ENCODE peak calls at places on chromosome 17, in seven cellular contexts. F is HCT116; H is transverse colon; Y is effector memory CD4-positive, alpha-beta T cell; M is aorta; X is CD8-positive, alpha-beta memory T cell; E is cardiac muscle cell. O is an unnamed sample.
A peak's percentile ranks its signal among the peaks of the same experiment; 100 is the strongest.

GRCh38 chr17:43562679-43563146 is 16.6 kb upstream of the ETV4 start:
- DNase-seq in F (no peak), H (no peak), Y (no peak), M (no peak), X (no peak), E (peak; percentile 48), O (no peak)

GRCh38 chr17:40086150-40087044 is 14.0 kb downstream of the NR1D1 start:
- DNase-seq in F (no peak), H (peak; percentile 69), Y (no peak), M (peak; percentile 91), X (no peak), E (peak; percentile 78), O (peak; percentile 75)

GRCh38 chr17:50946891-50947843 is 81.0 kb upstream of the TOB1 start:
- DNase-seq in F (no peak), H (peak; percentile 13), Y (no peak), M (peak; percentile 64), X (no peak), E (no peak), O (no peak)

GRCh38 chr17:39724731-39725130 is 5.6 kb downstream of the MIEN1 start:
- DNase-seq in F (no peak), H (no peak), Y (no peak), M (no peak), X (no peak), E (no peak), O (no peak)

GRCh38 chr17:44417553-44417952 is 28.1 kb upstream of the ITGA2B start:
- DNase-seq in F (peak; percentile 29), H (no peak), Y (no peak), M (no peak), X (no peak), E (no peak), O (no peak)

GRCh38 chr17:28827672-28828071 is 14.9 kb downstream of the FAM222B start:
- DNase-seq in F (no peak), H (no peak), Y (no peak), M (no peak), X (no peak), E (no peak), O (no peak)

GRCh38 chr17:27281438-27281837 is 12.5 kb upstream of the WSB1 start:
- DNase-seq in F (no peak), H (no peak), Y (no peak), M (no peak), X (no peak), E (no peak), O (no peak)

GRCh38 chr17:35986643-35987042 is at the start of gene CCL14:
- DNase-seq in F (no peak), H (no peak), Y (no peak), M (no peak), X (no peak), E (no peak), O (no peak)

GRCh38 chr17:40582328-40582901 is 17.1 kb upstream of the CCR7 start:
- DNase-seq in F (no peak), H (peak; percentile 67), Y (peak; percentile 22), M (no peak), X (peak; percentile 66), E (no peak), O (peak; percentile 48)

GRCh38 chr17:34300652-34301390 is 15.3 kb downstream of the CCL11 start:
- DNase-seq in F (no peak), H (no peak), Y (no peak), M (no peak), X (no peak), E (no peak), O (no peak)

GRCh38 chr17:67246648-67247415 is 1.8 kb upstream of the HELZ start:
- DNase-seq in F (peak; percentile 91), H (peak; percentile 76), Y (peak; percentile 69), M (no peak), X (peak; percentile 77), E (no peak), O (peak; percentile 53)
- H3K27ac ChIP-seq in F (peak overlapping the region; percentile 69), H (peak overlapping the region; percentile 93), Y (peak overlapping the region; percentile 86), M (no peak overlapping the region), X (peak overlapping the region; percentile 81), E (no peak overlapping the region), O (no peak overlapping the region)

DNA sequence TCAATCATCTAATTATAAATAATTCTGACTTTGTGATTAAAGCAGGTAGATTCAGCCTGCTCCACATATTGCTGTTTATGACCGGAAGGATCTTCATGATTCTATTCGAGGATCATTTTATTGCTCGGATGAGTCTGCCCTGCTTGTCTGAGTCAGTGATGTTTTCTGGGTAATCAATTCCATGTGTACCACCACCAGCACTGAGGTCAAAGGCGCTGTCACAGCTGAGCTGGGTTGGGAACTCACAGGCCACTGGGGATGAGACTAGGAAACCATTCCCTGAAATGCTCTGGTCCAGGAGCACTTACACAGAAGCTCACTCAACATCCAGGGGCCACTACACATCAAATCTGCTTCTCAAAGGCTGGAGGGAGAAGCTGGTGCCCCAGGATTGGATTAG is 30.4 kb upstream of the ERN1 start:
- DNase-seq in F (no peak), H (no peak), Y (no peak), M (no peak), X (no peak), E (no peak), O (no peak)
- H3K4me1 ChIP-seq in F (peaks cover 7% of the 10 kb centered on the region), H (peaks cover 14% of the 10 kb centered on the region), Y (no peaks in the 10 kb centered on the region), M (no peaks in the 10 kb centered on the region), X (no peaks in the 10 kb centered on the region), E (peaks cover 18% of the 10 kb centered on the region), O (peaks cover 67% of the 10 kb centered on the region)

DNA sequence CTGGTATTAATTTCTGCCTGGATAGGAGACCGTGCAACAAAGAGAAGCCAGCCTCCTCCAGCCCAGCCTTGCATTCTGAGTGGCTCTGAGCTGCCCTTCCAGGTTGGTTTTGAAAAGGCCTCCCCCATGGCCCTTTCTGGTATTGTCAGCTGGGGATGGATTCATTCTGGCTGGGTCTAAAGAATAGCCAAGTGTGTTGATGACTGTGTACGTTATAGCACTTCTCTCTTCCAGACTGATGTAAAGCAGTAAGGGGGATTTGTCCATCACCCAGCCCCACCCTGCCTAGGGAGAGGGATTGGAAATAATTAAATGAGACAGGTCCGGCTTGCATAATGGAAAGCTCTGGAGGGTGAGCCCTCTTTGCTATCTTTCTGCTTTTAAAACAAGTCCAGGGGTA is 146.4 kb downstream of the MSI2 start:
- DNase-seq in F (no peak), H (no peak), Y (no peak), M (no peak), X (no peak), E (no peak), O (no peak)
- H3K27ac ChIP-seq in F (no peak overlapping the region), H (no peak overlapping the region), Y (no peak overlapping the region), M (no peak overlapping the region), X (no peak overlapping the region), E (no peak overlapping the region), O (peak overlapping the region; percentile 50)

GRCh38 chr17:1366234-1366633 is 33.8 kb downstream of the YWHAE start:
- DNase-seq in F (no peak), H (no peak), Y (no peak), M (peak; percentile 36), X (no peak), E (no peak), O (no peak)

GRCh38 chr17:1362065-1362848 is 37.8 kb downstream of the YWHAE start:
- DNase-seq in F (no peak), H (no peak), Y (no peak), M (peak; percentile 21), X (peak; percentile 13), E (no peak), O (no peak)

GRCh38 chr17:1362964-1363363 is 37.1 kb downstream of the YWHAE start:
- DNase-seq in F (no peak), H (peak; percentile 42), Y (no peak), M (peak; percentile 27), X (no peak), E (no peak), O (no peak)

GRCh38 chr17:1365445-1366039 is 34.5 kb downstream of the YWHAE start:
- DNase-seq in F (peak; percentile 59), H (peak; percentile 63), Y (peak; percentile 44), M (no peak), X (peak; percentile 71), E (peak; percentile 80), O (no peak)

GRCh38 chr17:1360975-1361374 is 39.0 kb downstream of the YWHAE start:
- DNase-seq in F (no peak), H (no peak), Y (peak; percentile 22), M (no peak), X (peak; percentile 20), E (no peak), O (no peak)
- H3K4me1 ChIP-seq in F (peaks cover 7% of the 10 kb centered on the region), H (peaks cover 51% of the 10 kb centered on the region), Y (peaks cover 27% of the 10 kb centered on the region), M (peaks cover 2% of the 10 kb centered on the region), X (peaks cover 37% of the 10 kb centered on the region), E (peaks cover 4% of the 10 kb centered on the region), O (peaks cover 54% of the 10 kb centered on the region)

GRCh38 chr17:60090412-60090811 is 11.7 kb upstream of the HEATR6 start:
- DNase-seq in F (no peak), H (no peak), Y (no peak), M (no peak), X (no peak), E (no peak), O (no peak)

GRCh38 chr17:60091908-60092331 is 13.2 kb upstream of the HEATR6 start:
- DNase-seq in F (no peak), H (no peak), Y (no peak), M (no peak), X (no peak), E (no peak), O (no peak)

GRCh38 chr17:60093694-60094093 is 15.0 kb upstream of the HEATR6 start:
- DNase-seq in F (no peak), H (no peak), Y (no peak), M (no peak), X (no peak), E (no peak), O (no peak)

GRCh38 chr17:60089097-60089844 is 10.6 kb upstream of the HEATR6 start:
- DNase-seq in F (no peak), H (no peak), Y (no peak), M (no peak), X (no peak), E (no peak), O (no peak)

DNA sequence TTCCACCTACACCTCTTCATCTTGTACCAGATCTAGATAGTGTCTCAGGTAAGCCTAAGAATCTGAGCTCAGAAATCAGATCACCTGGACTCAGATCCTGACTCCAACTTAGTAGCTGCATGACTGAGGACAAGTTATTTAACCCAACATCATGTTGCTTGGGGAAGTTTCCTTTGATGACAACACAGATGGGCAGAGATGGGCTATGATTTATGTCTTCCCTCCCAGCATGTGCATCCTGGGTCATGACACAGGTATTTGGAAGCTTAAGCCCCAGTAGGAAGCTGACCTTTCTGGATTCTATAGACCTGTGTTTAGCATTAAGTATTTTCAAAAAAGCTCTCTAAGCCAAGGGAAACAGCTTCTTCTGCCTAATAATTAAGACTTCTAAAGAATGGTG is 12.4 kb upstream of the HEATR6 start:
- DNase-seq in F (no peak), H (no peak), Y (no peak), M (no peak), X (no peak), E (no peak), O (no peak)
- H3K27ac ChIP-seq in F (no peak overlapping the region), H (no peak overlapping the region), Y (no peak overlapping the region), M (no peak overlapping the region), X (no peak overlapping the region), E (no peak overlapping the region), O (no peak overlapping the region)

GRCh38 chr17:63842540-63843386 is at the start of gene SMARCD2:
- DNase-seq in F (peak; percentile 100), H (peak; percentile 99), Y (peak; percentile 98), M (peak; percentile 100), X (peak; percentile 97), E (peak; percentile 99), O (peak; percentile 99)
- H3K4me1 ChIP-seq in F (peaks cover 40% of the 10 kb centered on the region), H (peaks cover 45% of the 10 kb centered on the region), Y (peaks cover 24% of the 10 kb centered on the region), M (peaks cover 4% of the 10 kb centered on the region), X (peaks cover 44% of the 10 kb centered on the region), E (peaks cover 26% of the 10 kb centered on the region), O (peaks cover 43% of the 10 kb centered on the region)